ENCODE peak calls at places on chromosomes 5 and 9, in five cellular contexts. J, W, S, A and E are unnamed samples.
A peak's percentile ranks its signal among the peaks of the same experiment; 100 is the strongest.

GRCh38 chr9:111726949-111727348 is 65.5 kb downstream of the GNG10 start:
- DNase-seq in A (no peak), S (no peak), W (no peak), J (no peak), E (no peak)

GRCh38 chr5:154370119-154370518 is 75.7 kb upstream of the SAP30L start:
- DNase-seq in S (no peak), W (peak; percentile 48), A (no peak), J (no peak), E (peak; percentile 64)

GRCh38 chr9:130078547-130078946 is 24.8 kb downstream of the GPR107 start:
- DNase-seq in A (no peak), J (no peak), S (no peak), W (no peak), E (no peak)

GRCh38 chr5:80754900-80755299 is 100.1 kb upstream of the DHFR start:
- DNase-seq in W (no peak), A (peak; percentile 51), S (no peak), J (no peak), E (peak; percentile 79)

GRCh38 chr5:8188874-8189588 is 320.1 kb downstream of the MTRR start:
- DNase-seq in J (no peak), S (no peak), A (no peak), W (no peak), E (no peak)

GRCh38 chr9:87581513-87581912 is 83.8 kb downstream of the DAPK1 start:
- DNase-seq in J (no peak), S (peak; percentile 76), W (no peak), A (no peak), E (no peak)

GRCh38 chr5:135426102-135427082 is 20.8 kb downstream of the DCANP1 start:
- DNase-seq in S (peak; percentile 67), A (peak; percentile 69), W (peak; percentile 48), J (no peak), E (peak; percentile 47)

GRCh38 chr5:154757647-154758406 is 2.6 kb downstream of the LARP1 start:
- DNase-seq in S (no peak), J (no peak), W (peak; percentile 81), A (peak; percentile 34), E (no peak)

GRCh38 chr5:95669540-95669939 is 13.3 kb downstream of the SPATA9 start:
- DNase-seq in W (no peak), J (peak; percentile 84), S (peak; percentile 93), A (no peak), E (peak; percentile 98)

GRCh38 chr5:15819617-15820016 is 319.6 kb downstream of the FBXL7 start:
- DNase-seq in J (no peak), A (no peak), S (no peak), W (no peak), E (no peak)

GRCh38 chr5:140587495-140587894 is 22.9 kb downstream of the SLC35A4 start:
- DNase-seq in W (no peak), S (no peak), J (no peak), A (no peak), E (no peak)

GRCh38 chr9:75083188-75083976 is 4.6 kb downstream of the NMRK1 start:
- DNase-seq in W (no peak), A (no peak), S (no peak), J (peak; percentile 44), E (no peak)

GRCh38 chr5:75023368-75024159 is 28.8 kb downstream of the GCNT4 start:
- DNase-seq in A (no peak), W (no peak), J (no peak), S (no peak), E (no peak)

GRCh38 chr5:104800440-104801048 is 1238.0 kb upstream of the NUDT12 start:
- DNase-seq in A (no peak), W (no peak), J (no peak), S (no peak), E (no peak)

GRCh38 chr9:97904725-97905124 is 17.6 kb downstream of the TRMO start:
- DNase-seq in A (no peak), J (no peak), S (no peak), W (no peak), E (no peak)

GRCh38 chr5:22852807-22853670 is at the start of gene CDH12:
- DNase-seq in S (no peak), J (no peak), W (no peak), A (no peak), E (peak; percentile 1)

GRCh38 chr9:112283854-112284253 is 49.6 kb downstream of the PTBP3 start:
- DNase-seq in S (no peak), A (peak; percentile 57), J (no peak), W (no peak), E (no peak)

GRCh38 chr9:107174441-107174840 is 108.6 kb upstream of the RAD23B start:
- DNase-seq in J (no peak), A (no peak), W (no peak), S (peak; percentile 36), E (peak; percentile 56)

GRCh38 chr5:160175438-160176218 is 53.7 kb upstream of the FABP6 start:
- DNase-seq in W (no peak), A (no peak), J (peak; percentile 76), S (peak; percentile 46), E (peak; percentile 36)

GRCh38 chr9:98964201-98964600 is 20.5 kb downstream of the COL15A1 start:
- DNase-seq in S (no peak), A (no peak), W (no peak), J (no peak), E (no peak)

GRCh38 chr5:144368556-144368955 is 197.9 kb downstream of the KCTD16 start:
- DNase-seq in S (peak; percentile 10), J (no peak), W (no peak), A (no peak), E (peak; percentile 27)

GRCh38 chr9:89606567-89607311 is 1.9 kb downstream of the GADD45G start:
- DNase-seq in A (no peak), S (peak; percentile 27), J (peak; percentile 50), W (no peak), E (no peak)

GRCh38 chr9:14323083-14323968 is 9.4 kb upstream of the NFIB start:
- DNase-seq in J (no peak), W (no peak), S (no peak), A (no peak), E (no peak)

GRCh38 chr5:72378636-72379289 is 58.6 kb downstream of the PTCD2 start:
- DNase-seq in J (peak; percentile 44), A (no peak), S (peak; percentile 95), W (peak; percentile 79), E (peak; percentile 87)

GRCh38 chr9:123637940-123638634 is 282.1 kb downstream of the CRB2 start:
- DNase-seq in A (no peak), S (no peak), W (no peak), J (no peak), E (peak; percentile 45)

GRCh38 chr5:169272731-169273401 is 28.1 kb downstream of the SLIT3 start:
- DNase-seq in W (no peak), J (no peak), A (no peak), S (no peak), E (no peak)

GRCh38 chr5:40680741-40681350 is 1.1 kb downstream of the PTGER4 start:
- DNase-seq in W (no peak), A (no peak), S (no peak), J (no peak), E (peak; percentile 54)

GRCh38 chr5:142492781-142493281 is 168.0 kb upstream of the SPRY4 start:
- DNase-seq in S (peak; percentile 91), W (no peak), A (no peak), J (no peak), E (peak; percentile 47)

GRCh38 chr5:76257225-76257833 is 145.8 kb upstream of the IQGAP2 start:
- DNase-seq in J (no peak), W (no peak), S (no peak), A (no peak), E (no peak)

GRCh38 chr5:172901788-172902496 is 57.3 kb upstream of the RPL26L1 start:
- DNase-seq in W (peak; percentile 80), J (no peak), A (no peak), S (peak; percentile 73), E (peak; percentile 87)

GRCh38 chr9:74783408-74783807 is 104.3 kb downstream of the TRPM6 start:
- DNase-seq in A (no peak), J (no peak), W (peak; percentile 57), S (peak; percentile 12), E (peak; percentile 14)

GRCh38 chr5:149935431-149935901 is 9.1 kb downstream of the PDE6A start:
- DNase-seq in A (no peak), J (no peak), W (no peak), S (no peak), E (no peak)

GRCh38 chr5:132438931-132439330 is 51.6 kb downstream of the IRF1 start:
- DNase-seq in S (no peak), A (no peak), W (no peak), J (no peak), E (no peak)
- TF ChIP-seq CTCF in S (no peak), A (no peak), W (no peak), J (no peak), E (no peak)

DNA sequence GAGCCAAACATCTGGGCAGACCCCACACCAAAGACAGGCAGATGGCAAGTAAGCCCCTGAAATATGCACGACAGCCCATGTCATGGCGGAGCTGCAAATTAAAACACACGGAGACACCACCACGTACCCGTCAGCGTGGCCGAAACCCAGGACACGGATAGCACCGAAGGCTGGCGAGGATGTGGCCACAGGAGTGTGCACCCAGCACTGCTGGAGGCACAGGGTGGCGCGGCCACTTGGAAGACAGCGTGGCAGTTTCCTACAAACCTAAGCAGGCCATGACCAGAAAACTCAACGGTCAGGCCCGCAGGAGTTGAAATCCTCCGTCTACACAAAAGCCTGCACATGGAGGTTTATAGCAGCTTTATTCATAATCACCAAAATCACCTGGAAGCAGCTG is 12.8 kb downstream of the SLC9A3 start:
- DNase-seq in W (no peak), S (no peak), A (no peak), J (no peak), E (no peak)
- H3K4me3 ChIP-seq in W (no peak overlapping the region), S (no peak overlapping the region), A (no peak overlapping the region), J (no peak overlapping the region), E (no peak overlapping the region)

DNA sequence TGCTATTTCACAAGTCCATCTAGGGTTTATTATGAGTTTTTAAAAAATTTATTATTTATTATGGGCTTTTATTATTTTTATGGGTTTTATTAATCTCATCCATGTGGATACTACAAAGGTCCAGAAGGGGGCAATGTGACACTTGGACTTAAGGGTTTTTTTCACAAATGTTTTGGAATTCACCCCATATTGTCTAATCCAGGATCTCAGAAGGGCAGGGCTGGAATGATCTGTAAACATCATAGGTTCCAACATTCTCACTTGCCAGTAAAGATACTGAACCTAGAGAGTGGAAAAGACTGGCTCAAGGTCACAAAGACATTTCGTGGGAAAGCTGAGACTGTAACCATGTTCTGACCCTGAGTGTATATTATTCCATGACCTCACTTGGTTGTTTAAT is 35.6 kb downstream of the NIM1K start:
- DNase-seq in S (peak; percentile 78), J (no peak), W (peak; percentile 72), A (peak; percentile 20), E (peak; percentile 55)
- TF ChIP-seq CTCF in S (peak; percentile 63), J (peak; percentile 42), W (peak; percentile 93), A (peak; percentile 74), E (peak; percentile 52)

GRCh38 chr5:62585751-62586150 is 7.1 kb downstream of the LRRC70 start:
- DNase-seq in A (no peak), W (no peak), S (peak; percentile 29), J (no peak), E (no peak)
- H3K4me3 ChIP-seq in A (no peak overlapping the region), W (no peak overlapping the region), S (no peak overlapping the region), J (no peak overlapping the region), E (no peak overlapping the region)